ENCODE peak calls at places on chromosomes 13 and 19, in eight cellular contexts. E, C, W, N, S, B, I and Q are unnamed samples.

GRCh38 chr19:18924684-18925213 is 5.2 kb downstream of the DDX49 start:
- DNase-seq in N (no peak), C (no peak), I (no peak), E (no peak), B (no peak), W (no peak), S (no peak), Q (no peak)

GRCh38 chr13:42363941-42364612 is 92.1 kb downstream of the AKAP11 start:
- DNase-seq in I (no peak), E (peak; percentile 13), N (no peak), S (no peak), W (no peak), B (no peak), C (no peak), Q (no peak)

GRCh38 chr13:41546372-41547252 is 89.3 kb downstream of the RGCC start:
- DNase-seq in N (no peak), C (peak; percentile 60), I (no peak), S (peak; percentile 40), W (no peak), B (no peak), E (peak; percentile 94), Q (no peak)

GRCh38 chr13:106182404-106182803 is 353.1 kb downstream of the EFNB2 start:
- DNase-seq in S (no peak), N (no peak), B (peak; percentile 57), C (peak; percentile 78), W (no peak), I (no peak), E (peak; percentile 96), Q (peak; percentile 38)

GRCh38 chr13:21684576-21684975 is 13.7 kb downstream of the FGF9 start:
- DNase-seq in E (peak; percentile 17), W (no peak), S (no peak), I (no peak), C (no peak), B (no peak), N (no peak), Q (no peak)

GRCh38 chr13:79307866-79308298 is 98.2 kb downstream of the RBM26 start:
- DNase-seq in W (no peak), B (no peak), S (peak; percentile 16), C (no peak), E (peak; percentile 52), N (no peak), I (no peak), Q (no peak)

GRCh38 chr13:92414851-92415250 is 811.8 kb upstream of the GPC6 start:
- DNase-seq in B (no peak), I (no peak), N (no peak), C (no peak), W (no peak), S (no peak), E (no peak), Q (no peak)

GRCh38 chr13:51534075-51534817 is 50.0 kb upstream of the WDFY2 start:
- DNase-seq in I (peak; percentile 28), B (no peak), W (no peak), S (no peak), C (no peak), E (no peak), N (no peak), Q (peak; percentile 86)

GRCh38 chr13:50075619-50076097 is 60.4 kb downstream of the KCNRG start:
- DNase-seq in W (no peak), N (no peak), B (no peak), S (no peak), I (no peak), C (no peak), E (no peak), Q (no peak)

GRCh38 chr19:33376423-33376822 is 2.9 kb downstream of the CEBPG start:
- DNase-seq in N (no peak), S (no peak), C (peak; percentile 38), I (peak; percentile 88), B (no peak), E (peak; percentile 89), W (peak; percentile 54), Q (no peak)

GRCh38 chr19:52200044-52200443 is 10.2 kb downstream of the PPP2R1A start:
- DNase-seq in N (no peak), I (peak; percentile 48), B (no peak), E (peak; percentile 78), S (no peak), W (no peak), C (peak; percentile 42), Q (no peak)

GRCh38 chr13:55160911-55161310 is 1979.8 kb upstream of the PRR20A start:
- DNase-seq in I (no peak), C (no peak), S (no peak), E (no peak), B (no peak), N (no peak), W (no peak), Q (no peak)

GRCh38 chr19:1269478-1270167 is 491 bp downstream of the CIRBP start:
- DNase-seq in E (peak; percentile 88), S (peak; percentile 86), I (peak; percentile 89), W (peak; percentile 87), C (no peak), B (peak; percentile 48), N (peak; percentile 78), Q (peak; percentile 32)

GRCh38 chr13:51453308-51453958 is 597 bp upstream of the INTS6 start:
- DNase-seq in B (peak; percentile 69), E (no peak), N (peak; percentile 62), I (peak; percentile 85), C (no peak), W (peak; percentile 23), S (peak; percentile 75), Q (peak; percentile 82)

GRCh38 chr13:32824671-32825070 is 191.6 kb upstream of the KL start:
- DNase-seq in S (no peak), B (no peak), E (peak; percentile 94), I (no peak), N (no peak), C (peak; percentile 66), W (no peak), Q (no peak)

GRCh38 chr13:32622827-32623226 is 36.6 kb downstream of the PDS5B start:
- DNase-seq in B (no peak), I (no peak), S (peak; percentile 41), E (no peak), C (no peak), N (no peak), W (no peak), Q (no peak)

GRCh38 chr13:94129490-94129894 is 350.0 kb downstream of the DCT start:
- DNase-seq in B (no peak), N (no peak), S (no peak), E (peak; percentile 21), W (no peak), C (no peak), I (no peak), Q (no peak)

GRCh38 chr19:6413291-6413690 is 11.3 kb downstream of the KHSRP start:
- DNase-seq in N (peak; percentile 21), W (no peak), I (no peak), C (no peak), B (no peak), S (no peak), E (no peak), Q (no peak)

GRCh38 chr19:55013596-55013995 is 24.5 kb downstream of the GP6 start:
- DNase-seq in E (no peak), B (no peak), I (no peak), N (no peak), S (no peak), C (no peak), W (no peak), Q (no peak)

GRCh38 chr19:11264452-11265176 is 2.3 kb upstream of the DOCK6 start:
- DNase-seq in E (no peak), S (no peak), N (peak; percentile 31), C (no peak), B (no peak), W (no peak), I (no peak), Q (no peak)